ENCODE peak calls at places on chromosomes 3 and 15, in four cellular contexts. One of them, this sample, is unnamed.

GRCh38 chr15:65782096-65782495 is 10.0 kb downstream of the DENND4A start:
- DNase-seq in fibroblast of lung: no peak
- DNase-seq in PC-9: no peak
- DNase-seq in hepatocyte: no peak
- DNase-seq in this sample: no peak

GRCh38 chr3:139394116-139394515 is 4.7 kb upstream of the COPB2 start:
- DNase-seq in fibroblast of lung: peak; percentile 22
- DNase-seq in PC-9: no peak
- DNase-seq in hepatocyte: no peak
- DNase-seq in this sample: no peak

GRCh38 chr3:128188326-128188725 is 35.0 kb downstream of the EEFSEC start:
- DNase-seq in fibroblast of lung: no peak
- DNase-seq in PC-9: no peak
- DNase-seq in hepatocyte: no peak
- DNase-seq in this sample: no peak

GRCh38 chr3:38595393-38595792 is 54.1 kb downstream of the SCN5A start:
- DNase-seq in fibroblast of lung: no peak
- DNase-seq in PC-9: no peak
- DNase-seq in hepatocyte: no peak
- DNase-seq in this sample: no peak

GRCh38 chr3:114308830-114309229 is 15.0 kb downstream of the TIGIT start:
- DNase-seq in fibroblast of lung: no peak
- DNase-seq in PC-9: no peak
- DNase-seq in hepatocyte: no peak
- DNase-seq in this sample: no peak

GRCh38 chr3:53180305-53181023 is 19.5 kb downstream of the PRKCD start:
- DNase-seq in fibroblast of lung: no peak
- DNase-seq in PC-9: no peak
- DNase-seq in hepatocyte: no peak
- DNase-seq in this sample: no peak

GRCh38 chr3:115254492-115255196 is 107.6 kb upstream of the ZBTB20 start:
- DNase-seq in fibroblast of lung: no peak
- DNase-seq in PC-9: no peak
- DNase-seq in hepatocyte: no peak
- DNase-seq in this sample: no peak

GRCh38 chr15:37880009-37880834 is 54.2 kb upstream of the TMCO5A start:
- DNase-seq in fibroblast of lung: peak; percentile 85
- DNase-seq in PC-9: no peak
- DNase-seq in hepatocyte: peak; percentile 58
- DNase-seq in this sample: peak; percentile 67

GRCh38 chr15:99437315-99438221 is 128.2 kb upstream of the MEF2A start:
- DNase-seq in fibroblast of lung: no peak
- DNase-seq in PC-9: no peak
- DNase-seq in hepatocyte: no peak
- DNase-seq in this sample: peak; percentile 41

GRCh38 chr3:38461086-38461390 is 7.3 kb downstream of the ACVR2B start:
- DNase-seq in fibroblast of lung: no peak
- DNase-seq in PC-9: no peak
- DNase-seq in hepatocyte: no peak
- DNase-seq in this sample: no peak

GRCh38 chr15:48781481-48782081 is 29.3 kb downstream of the CEP152 start:
- DNase-seq in fibroblast of lung: no peak
- DNase-seq in PC-9: no peak
- DNase-seq in hepatocyte: peak; percentile 35
- DNase-seq in this sample: no peak

GRCh38 chr3:142796823-142797222 is 73.0 kb downstream of the TRPC1 start:
- DNase-seq in fibroblast of lung: no peak
- DNase-seq in PC-9: no peak
- DNase-seq in hepatocyte: no peak
- DNase-seq in this sample: no peak

GRCh38 chr3:179701176-179701827 is 48.5 kb downstream of the USP13 start:
- DNase-seq in fibroblast of lung: no peak
- DNase-seq in PC-9: no peak
- DNase-seq in hepatocyte: no peak
- DNase-seq in this sample: no peak

GRCh38 chr3:186520957-186521842 is 23.0 kb downstream of the CRYGS start:
- DNase-seq in fibroblast of lung: no peak
- DNase-seq in PC-9: no peak
- DNase-seq in hepatocyte: no peak
- DNase-seq in this sample: no peak

GRCh38 chr15:39797407-39797806 is 14.8 kb upstream of the FSIP1 start:
- DNase-seq in fibroblast of lung: no peak
- DNase-seq in PC-9: no peak
- DNase-seq in hepatocyte: no peak
- DNase-seq in this sample: no peak

GRCh38 chr3:52144034-52144795 is 10.0 kb downstream of the POC1A start:
- DNase-seq in fibroblast of lung: peak; percentile 81
- DNase-seq in PC-9: no peak
- DNase-seq in hepatocyte: peak; percentile 94
- DNase-seq in this sample: peak; percentile 78

GRCh38 chr15:26712350-26712749 is 60.5 kb downstream of the GABRB3 start:
- DNase-seq in fibroblast of lung: no peak
- DNase-seq in PC-9: no peak
- DNase-seq in hepatocyte: no peak
- DNase-seq in this sample: no peak

GRCh38 chr3:190738756-190739155 is 123.7 kb downstream of the GMNC start:
- DNase-seq in fibroblast of lung: no peak
- DNase-seq in PC-9: no peak
- DNase-seq in hepatocyte: no peak
- DNase-seq in this sample: no peak

GRCh38 chr15:39976291-39977274 is 42.7 kb downstream of the EIF2AK4 start:
- DNase-seq in fibroblast of lung: peak; percentile 69
- DNase-seq in PC-9: no peak
- DNase-seq in hepatocyte: peak; percentile 66
- DNase-seq in this sample: peak; percentile 87

GRCh38 chr15:71380345-71380744 is 265.1 kb downstream of the THSD4 start:
- DNase-seq in fibroblast of lung: no peak
- DNase-seq in PC-9: no peak
- DNase-seq in hepatocyte: no peak
- DNase-seq in this sample: no peak

GRCh38 chr3:8499181-8499611 is 2.4 kb upstream of the LMCD1 start:
- DNase-seq in fibroblast of lung: no peak
- DNase-seq in PC-9: peak; percentile 89
- DNase-seq in hepatocyte: no peak
- DNase-seq in this sample: no peak

GRCh38 chr15:80951941-80952340 is 37.7 kb downstream of the MESD start:
- DNase-seq in fibroblast of lung: no peak
- DNase-seq in PC-9: no peak
- DNase-seq in hepatocyte: no peak
- DNase-seq in this sample: no peak

GRCh38 chr3:188860147-188860546 is 311.6 kb upstream of the TPRG1 start:
- DNase-seq in fibroblast of lung: peak; percentile 7
- DNase-seq in PC-9: no peak
- DNase-seq in hepatocyte: no peak
- DNase-seq in this sample: peak; percentile 63

GRCh38 chr3:136334209-136334608 is 84.1 kb downstream of the PCCB start:
- DNase-seq in fibroblast of lung: no peak
- DNase-seq in PC-9: no peak
- DNase-seq in hepatocyte: no peak
- DNase-seq in this sample: peak; percentile 66

GRCh38 chr3:40387001-40387894 is at the start of gene ENTPD3:
- DNase-seq in fibroblast of lung: no peak
- DNase-seq in PC-9: peak; percentile 39
- DNase-seq in hepatocyte: peak; percentile 67
- DNase-seq in this sample: peak; percentile 60
- H3K4me2 ChIP-seq in fibroblast of lung: peak within 1 kb of the TSS; percentile 63
- H3K4me2 ChIP-seq in PC-9: peak within 1 kb of the TSS; percentile 92
- H3K4me2 ChIP-seq in hepatocyte: peak within 1 kb of the TSS; percentile 96
- H3K4me2 ChIP-seq in this sample: peak within 1 kb of the TSS; percentile 65

GRCh38 chr15:68348601-68349000 is 71.1 kb downstream of the FEM1B start:
- DNase-seq in fibroblast of lung: no peak
- DNase-seq in PC-9: no peak
- DNase-seq in hepatocyte: no peak
- DNase-seq in this sample: no peak
- H3K4me2 ChIP-seq in fibroblast of lung: no peak overlapping the region
- H3K4me2 ChIP-seq in PC-9: no peak overlapping the region
- H3K4me2 ChIP-seq in hepatocyte: no peak overlapping the region
- H3K4me2 ChIP-seq in this sample: no peak overlapping the region

DNA sequence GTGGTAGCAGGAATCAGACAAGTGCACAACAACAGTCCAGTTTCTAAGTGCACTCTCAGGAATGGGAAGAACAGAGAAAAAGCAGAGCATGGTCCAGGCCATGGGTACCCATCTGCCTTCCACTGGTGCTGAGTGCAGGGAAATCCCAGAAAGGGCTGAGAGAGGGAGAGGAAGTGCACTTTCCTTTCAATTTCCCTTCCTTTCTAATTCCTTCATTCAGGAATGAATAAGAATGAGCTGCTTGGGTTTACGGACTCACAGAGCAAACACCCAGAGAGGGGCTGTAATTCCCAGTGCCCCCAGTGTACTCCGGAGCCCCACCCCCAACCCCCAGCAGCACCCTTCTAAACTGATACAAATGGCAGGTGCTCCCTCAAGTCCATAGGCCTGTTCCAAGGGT is 300.6 kb downstream of the FOXP1 start:
- DNase-seq in fibroblast of lung: no peak
- DNase-seq in PC-9: no peak
- DNase-seq in hepatocyte: no peak
- DNase-seq in this sample: no peak
- H3K4me2 ChIP-seq in fibroblast of lung: no peak overlapping the region
- H3K4me2 ChIP-seq in PC-9: no peak overlapping the region
- H3K4me2 ChIP-seq in hepatocyte: no peak overlapping the region
- H3K4me2 ChIP-seq in this sample: no peak overlapping the region

GRCh38 chr3:194633349-194634004 is at the start of gene TMEM44:
- DNase-seq in fibroblast of lung: peak; percentile 73
- DNase-seq in PC-9: peak; percentile 79
- DNase-seq in hepatocyte: peak; percentile 89
- DNase-seq in this sample: peak; percentile 90

GRCh38 chr3:194632983-194633348 is 253 bp downstream of the TMEM44 start:
- DNase-seq in fibroblast of lung: no peak
- DNase-seq in PC-9: no peak
- DNase-seq in hepatocyte: peak; percentile 61
- DNase-seq in this sample: peak; percentile 66

GRCh38 chr3:194632211-194632982 is 822 bp downstream of the TMEM44 start:
- DNase-seq in fibroblast of lung: peak; percentile 31
- DNase-seq in PC-9: no peak
- DNase-seq in hepatocyte: no peak
- DNase-seq in this sample: peak; percentile 66

GRCh38 chr3:194637066-194637465 is 3.8 kb upstream of the TMEM44 start:
- DNase-seq in fibroblast of lung: no peak
- DNase-seq in PC-9: no peak
- DNase-seq in hepatocyte: no peak
- DNase-seq in this sample: peak; percentile 40

GRCh38 chr3:194631696-194632095 is 1.5 kb downstream of the TMEM44 start:
- DNase-seq in fibroblast of lung: no peak
- DNase-seq in PC-9: no peak
- DNase-seq in hepatocyte: no peak
- DNase-seq in this sample: no peak
- H3K4me2 ChIP-seq in fibroblast of lung: no peak overlapping the region
- H3K4me2 ChIP-seq in PC-9: no peak overlapping the region
- H3K4me2 ChIP-seq in hepatocyte: no peak overlapping the region
- H3K4me2 ChIP-seq in this sample: no peak overlapping the region

DNA sequence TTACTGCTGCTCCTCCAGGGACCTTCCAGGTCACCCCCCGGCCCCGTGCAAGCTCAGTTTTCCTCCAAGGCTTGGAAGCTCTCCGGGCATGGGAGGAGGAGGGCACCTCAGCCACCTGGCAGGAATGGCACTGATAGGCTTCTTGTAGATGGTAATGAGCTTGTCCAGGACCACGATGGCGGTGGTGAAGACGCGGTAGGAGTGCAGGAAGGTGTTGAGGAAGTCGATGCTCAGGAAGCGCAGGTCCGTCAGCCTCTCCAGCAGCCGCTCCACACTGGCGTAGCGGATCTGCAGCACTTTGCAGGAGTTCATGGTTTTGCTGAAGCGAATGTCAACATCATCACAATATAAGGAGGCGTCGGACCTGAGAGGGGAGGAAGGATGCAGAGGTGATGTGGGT is 61.2 kb upstream of the CTSH start:
- DNase-seq in fibroblast of lung: no peak
- DNase-seq in PC-9: no peak
- DNase-seq in hepatocyte: no peak
- DNase-seq in this sample: no peak
- H3K4me2 ChIP-seq in fibroblast of lung: no peak overlapping the region
- H3K4me2 ChIP-seq in PC-9: no peak overlapping the region
- H3K4me2 ChIP-seq in hepatocyte: no peak overlapping the region
- H3K4me2 ChIP-seq in this sample: no peak overlapping the region

GRCh38 chr3:87673132-87673531 is 385.7 kb downstream of the CGGBP1 start:
- DNase-seq in fibroblast of lung: no peak
- DNase-seq in PC-9: no peak
- DNase-seq in hepatocyte: no peak
- DNase-seq in this sample: no peak

GRCh38 chr3:87674397-87675161 is 384.2 kb downstream of the CGGBP1 start:
- DNase-seq in fibroblast of lung: no peak
- DNase-seq in PC-9: no peak
- DNase-seq in hepatocyte: no peak
- DNase-seq in this sample: no peak
- H3K4me2 ChIP-seq in fibroblast of lung: no peak overlapping the region
- H3K4me2 ChIP-seq in PC-9: no peak overlapping the region
- H3K4me2 ChIP-seq in hepatocyte: no peak overlapping the region
- H3K4me2 ChIP-seq in this sample: no peak overlapping the region

GRCh38 chr3:6679510-6679909 is 181.4 kb upstream of the GRM7 start:
- DNase-seq in fibroblast of lung: no peak
- DNase-seq in PC-9: no peak
- DNase-seq in hepatocyte: no peak
- DNase-seq in this sample: no peak

GRCh38 chr3:6680119-6680806 is 180.7 kb upstream of the GRM7 start:
- DNase-seq in fibroblast of lung: no peak
- DNase-seq in PC-9: no peak
- DNase-seq in hepatocyte: no peak
- DNase-seq in this sample: no peak
- H3K4me2 ChIP-seq in fibroblast of lung: no peak overlapping the region
- H3K4me2 ChIP-seq in PC-9: no peak overlapping the region
- H3K4me2 ChIP-seq in hepatocyte: no peak overlapping the region
- H3K4me2 ChIP-seq in this sample: no peak overlapping the region

DNA sequence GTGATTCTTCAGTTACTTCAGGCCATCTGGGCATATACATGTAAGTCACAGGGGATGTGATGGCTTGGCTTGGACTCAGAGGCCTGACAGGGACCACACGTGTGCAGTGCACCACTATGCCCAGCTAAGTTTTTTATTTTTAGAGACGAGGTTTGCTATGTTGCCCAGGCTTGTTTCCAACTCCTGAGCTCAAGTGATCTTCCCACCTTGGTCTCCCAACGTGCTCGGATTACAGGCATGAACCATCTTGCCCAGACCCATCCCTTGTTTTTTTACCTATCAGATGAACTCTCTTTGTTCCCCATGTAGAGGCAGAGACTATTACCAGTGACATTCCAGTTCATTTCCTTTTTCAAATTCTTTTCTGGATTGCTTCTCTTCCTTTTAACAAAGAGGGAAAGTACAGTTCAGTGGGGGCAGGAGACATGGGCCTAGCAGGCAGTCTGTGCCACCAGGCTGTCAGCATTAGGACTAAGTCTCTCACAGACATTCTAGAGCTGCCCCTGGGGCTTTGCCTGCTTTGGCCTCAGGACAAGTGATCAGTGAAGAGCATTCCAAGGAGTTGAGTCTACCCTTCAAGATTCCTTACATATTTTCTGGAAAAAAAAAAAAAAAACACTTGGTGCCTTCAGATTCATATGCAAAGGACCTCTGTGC is 103.5 kb upstream of the SLC7A14 start:
- DNase-seq in fibroblast of lung: peak; percentile 75
- DNase-seq in PC-9: peak; percentile 98
- DNase-seq in hepatocyte: peak; percentile 20
- DNase-seq in this sample: peak; percentile 83
- H3K4me2 ChIP-seq in fibroblast of lung: no peak overlapping the region
- H3K4me2 ChIP-seq in PC-9: peak overlapping the region; percentile 22
- H3K4me2 ChIP-seq in hepatocyte: no peak overlapping the region
- H3K4me2 ChIP-seq in this sample: peak overlapping the region; percentile 41